ENCODE peak calls at places on chromosomes 11 and 22, in eight cellular contexts. T is T-helper 2 cell; V is epithelial cell of prostate; Y is T-cell; M is retina; X is activated CD4-positive, alpha-beta memory T cell treated with anti-CD3 and anti-CD28 coated beads, Interleukin-2, amount 10 ng/mL, durations not matched to agents 7 days and 5 days; Z is kidney; G is upper lobe of right lung. P is an unnamed sample.

GRCh38 chr22:47967841-47968240 is 1205.4 kb downstream of the TBC1D22A start:
- DNase-seq in T (no peak), V (no peak), Y (no peak), M (no peak), X (no peak), Z (no peak), G (no peak), P (no peak)

GRCh38 chr11:35907648-35908431 is 36.0 kb upstream of the LDLRAD3 start:
- DNase-seq in T (no peak), V (no peak), Y (no peak), M (no peak), X (no peak), Z (no peak), G (no peak), P (peak; percentile 34)

GRCh38 chr11:123628936-123629683 is 25.3 kb downstream of the SCN3B start:
- DNase-seq in T (no peak), V (no peak), Y (no peak), M (no peak), X (no peak), Z (peak; percentile 95), G (no peak), P (no peak)

GRCh38 chr11:59173080-59173963 is 1.4 kb downstream of the DTX4 start:
- DNase-seq in T (no peak), V (no peak), Y (no peak), M (peak; percentile 87), X (no peak), Z (peak; percentile 81), G (peak; percentile 78), P (no peak)

GRCh38 chr22:19962909-19963806 is 21.5 kb upstream of the TXNRD2 start:
- DNase-seq in T (no peak), V (peak; percentile 86), Y (no peak), M (no peak), X (no peak), Z (peak; percentile 94), G (peak; percentile 94), P (no peak)

GRCh38 chr22:50136431-50137047 is 34.0 kb upstream of the PANX2 start:
- DNase-seq in T (no peak), V (no peak), Y (no peak), M (no peak), X (no peak), Z (no peak), G (no peak), P (no peak)

GRCh38 chr22:44701187-44701586 is 817 bp upstream of the PRR5 start:
- DNase-seq in T (no peak), V (no peak), Y (no peak), M (no peak), X (no peak), Z (no peak), G (no peak), P (no peak)

GRCh38 chr11:62298975-62299374 is at the start of gene SCGB1D4:
- DNase-seq in T (no peak), V (no peak), Y (no peak), M (no peak), X (no peak), Z (no peak), G (no peak), P (no peak)

GRCh38 chr11:6608726-6609501 is 3.1 kb downstream of the TAF10 start:
- DNase-seq in T (no peak), V (no peak), Y (no peak), M (no peak), X (no peak), Z (peak; percentile 49), G (no peak), P (no peak)

GRCh38 chr11:92830382-92831148 is 138.9 kb upstream of the MTNR1B start:
- DNase-seq in T (no peak), V (no peak), Y (no peak), M (no peak), X (no peak), Z (no peak), G (no peak), P (no peak)

GRCh38 chr22:44379817-44380560 is 67.2 kb upstream of the SHISAL1 start:
- DNase-seq in T (no peak), V (no peak), Y (no peak), M (no peak), X (no peak), Z (peak; percentile 49), G (peak; percentile 37), P (no peak)

GRCh38 chr11:17547932-17548331 is 873 bp downstream of the OTOG start:
- DNase-seq in T (no peak), V (no peak), Y (no peak), M (no peak), X (no peak), Z (no peak), G (no peak), P (no peak)

GRCh38 chr11:72524711-72525110 is 90.4 kb upstream of the CLPB start:
- DNase-seq in T (no peak), V (no peak), Y (no peak), M (no peak), X (no peak), Z (no peak), G (no peak), P (no peak)

GRCh38 chr22:35918466-35918865 is 110.2 kb downstream of the RBFOX2 start:
- DNase-seq in T (no peak), V (no peak), Y (no peak), M (peak; percentile 11), X (no peak), Z (no peak), G (no peak), P (no peak)

GRCh38 chr22:23481369-23481768 is 98.7 kb downstream of the IGLL1 start:
- DNase-seq in T (no peak), V (no peak), Y (no peak), M (no peak), X (no peak), Z (no peak), G (no peak), P (no peak)

GRCh38 chr22:22848364-22848866 is 39.2 kb upstream of the IGLL5 start:
- DNase-seq in T (peak; percentile 58), V (peak; percentile 12), Y (peak; percentile 60), M (peak; percentile 73), X (peak; percentile 74), Z (peak; percentile 78), G (peak; percentile 78), P (peak; percentile 42)

GRCh38 chr11:117239295-117239694 is 6.8 kb downstream of the RNF214 start:
- DNase-seq in T (no peak), V (peak; percentile 66), Y (no peak), M (no peak), X (no peak), Z (no peak), G (no peak), P (no peak)

GRCh38 chr11:30735946-30736345 is 149.8 kb upstream of the MPPED2 start:
- DNase-seq in T (no peak), V (no peak), Y (no peak), M (no peak), X (no peak), Z (no peak), G (no peak), P (no peak)

GRCh38 chr11:8373519-8374432 is 110.1 kb upstream of the LMO1 start:
- DNase-seq in T (no peak), V (no peak), Y (no peak), M (no peak), X (no peak), Z (no peak), G (peak; percentile 51), P (no peak)

GRCh38 chr11:124894606-124895430 is 2.8 kb downstream of the ROBO4 start:
- DNase-seq in T (no peak), V (no peak), Y (no peak), M (no peak), X (no peak), Z (no peak), G (no peak), P (no peak)

GRCh38 chr11:3849297-3849874 is 6.1 kb upstream of the STIM1 start:
- DNase-seq in T (no peak), V (no peak), Y (no peak), M (no peak), X (peak; percentile 48), Z (no peak), G (no peak), P (no peak)

GRCh38 chr11:86910592-86910991 is 44.6 kb downstream of the FZD4 start:
- DNase-seq in T (no peak), V (no peak), Y (no peak), M (no peak), X (no peak), Z (no peak), G (no peak), P (no peak)

GRCh38 chr11:118605116-118605867 is 2.1 kb upstream of the PHLDB1 start:
- DNase-seq in T (no peak), V (no peak), Y (no peak), M (no peak), X (no peak), Z (peak; percentile 93), G (no peak), P (no peak)

GRCh38 chr11:95459268-95460040 is 228.5 kb upstream of the SESN3 start:
- DNase-seq in T (no peak), V (no peak), Y (no peak), M (no peak), X (no peak), Z (no peak), G (no peak), P (no peak)

GRCh38 chr11:74815966-74816365 is 67.3 kb downstream of the RNF169 start:
- DNase-seq in T (no peak), V (no peak), Y (no peak), M (no peak), X (no peak), Z (no peak), G (no peak), P (no peak)